ENCODE peak calls at places on chromosomes 3 and 15, in seven cellular contexts. One of them, this sample, is unnamed.

GRCh38 chr3:129947916-129948315 is 26.6 kb upstream of the TRH start:
- DNase-seq in GM23338: no peak
- DNase-seq in OCI-LY7: no peak
- DNase-seq in SK-N-SH: no peak
- DNase-seq in neural progenitor cell: no peak
- DNase-seq in hepatocyte: no peak
- DNase-seq in HCT116: no peak
- DNase-seq in this sample: no peak

GRCh38 chr15:91752081-91752810 is 101.3 kb upstream of the SLCO3A1 start:
- DNase-seq in GM23338: no peak
- DNase-seq in OCI-LY7: no peak
- DNase-seq in SK-N-SH: peak; percentile 15
- DNase-seq in neural progenitor cell: no peak
- DNase-seq in hepatocyte: no peak
- DNase-seq in HCT116: no peak
- DNase-seq in this sample: no peak

GRCh38 chr3:160754371-160754854 is 1.6 kb upstream of the PPM1L start:
- DNase-seq in GM23338: peak; percentile 72
- DNase-seq in OCI-LY7: peak; percentile 49
- DNase-seq in SK-N-SH: peak; percentile 27
- DNase-seq in neural progenitor cell: peak; percentile 74
- DNase-seq in hepatocyte: peak; percentile 63
- DNase-seq in HCT116: no peak
- DNase-seq in this sample: peak; percentile 51

GRCh38 chr15:55897560-55898336 is 95.7 kb downstream of the NEDD4 start:
- DNase-seq in GM23338: peak; percentile 85
- DNase-seq in OCI-LY7: peak; percentile 14
- DNase-seq in SK-N-SH: peak; percentile 71
- DNase-seq in neural progenitor cell: peak; percentile 75
- DNase-seq in hepatocyte: peak; percentile 65
- DNase-seq in HCT116: no peak
- DNase-seq in this sample: peak; percentile 63

GRCh38 chr3:158105710-158106438 is at the start of gene SHOX2:
- DNase-seq in GM23338: peak; percentile 78
- DNase-seq in OCI-LY7: peak; percentile 34
- DNase-seq in SK-N-SH: no peak
- DNase-seq in neural progenitor cell: peak; percentile 78
- DNase-seq in hepatocyte: peak; percentile 52
- DNase-seq in HCT116: no peak
- DNase-seq in this sample: no peak

GRCh38 chr15:92304239-92304975 is 89.3 kb upstream of the ST8SIA2 start:
- DNase-seq in GM23338: no peak
- DNase-seq in OCI-LY7: no peak
- DNase-seq in SK-N-SH: no peak
- DNase-seq in neural progenitor cell: no peak
- DNase-seq in hepatocyte: no peak
- DNase-seq in HCT116: no peak
- DNase-seq in this sample: no peak

GRCh38 chr15:66925721-66926120 is 139.7 kb upstream of the SMAD3 start:
- DNase-seq in GM23338: no peak
- DNase-seq in OCI-LY7: no peak
- DNase-seq in SK-N-SH: no peak
- DNase-seq in neural progenitor cell: no peak
- DNase-seq in hepatocyte: no peak
- DNase-seq in HCT116: no peak
- DNase-seq in this sample: no peak

GRCh38 chr3:171353423-171353822 is 106.8 kb downstream of the TNIK start:
- DNase-seq in GM23338: no peak
- DNase-seq in OCI-LY7: no peak
- DNase-seq in SK-N-SH: no peak
- DNase-seq in neural progenitor cell: no peak
- DNase-seq in hepatocyte: no peak
- DNase-seq in HCT116: no peak
- DNase-seq in this sample: peak; percentile 53

GRCh38 chr15:63332367-63333078 is 49.1 kb downstream of the CA12 start:
- DNase-seq in GM23338: no peak
- DNase-seq in OCI-LY7: no peak
- DNase-seq in SK-N-SH: peak; percentile 50
- DNase-seq in neural progenitor cell: no peak
- DNase-seq in hepatocyte: no peak
- DNase-seq in HCT116: peak; percentile 28
- DNase-seq in this sample: peak; percentile 98

GRCh38 chr3:127775398-127776109 is 46.8 kb downstream of the MGLL start:
- DNase-seq in GM23338: no peak
- DNase-seq in OCI-LY7: no peak
- DNase-seq in SK-N-SH: no peak
- DNase-seq in neural progenitor cell: no peak
- DNase-seq in hepatocyte: no peak
- DNase-seq in HCT116: no peak
- DNase-seq in this sample: no peak

GRCh38 chr3:57066471-57066870 is 6.0 kb downstream of the SPATA12 start:
- DNase-seq in GM23338: no peak
- DNase-seq in OCI-LY7: no peak
- DNase-seq in SK-N-SH: no peak
- DNase-seq in neural progenitor cell: no peak
- DNase-seq in hepatocyte: no peak
- DNase-seq in HCT116: no peak
- DNase-seq in this sample: no peak

GRCh38 chr3:195556390-195556789 is 13.3 kb upstream of the PPP1R2 start:
- DNase-seq in GM23338: peak; percentile 77
- DNase-seq in OCI-LY7: no peak
- DNase-seq in SK-N-SH: no peak
- DNase-seq in neural progenitor cell: peak; percentile 44
- DNase-seq in hepatocyte: no peak
- DNase-seq in HCT116: no peak
- DNase-seq in this sample: peak; percentile 37

GRCh38 chr3:136576279-136577009 is 175.7 kb downstream of the STAG1 start:
- DNase-seq in GM23338: no peak
- DNase-seq in OCI-LY7: no peak
- DNase-seq in SK-N-SH: no peak
- DNase-seq in neural progenitor cell: no peak
- DNase-seq in hepatocyte: no peak
- DNase-seq in HCT116: no peak
- DNase-seq in this sample: no peak

GRCh38 chr3:128279594-128279880 is 126.3 kb downstream of the EEFSEC start:
- DNase-seq in GM23338: no peak
- DNase-seq in OCI-LY7: no peak
- DNase-seq in SK-N-SH: no peak
- DNase-seq in neural progenitor cell: no peak
- DNase-seq in hepatocyte: no peak
- DNase-seq in HCT116: no peak
- DNase-seq in this sample: no peak

GRCh38 chr15:43134157-43134637 is 811 bp downstream of the TMEM62 start:
- DNase-seq in GM23338: peak; percentile 41
- DNase-seq in OCI-LY7: peak; percentile 26
- DNase-seq in SK-N-SH: peak; percentile 40
- DNase-seq in neural progenitor cell: peak; percentile 22
- DNase-seq in hepatocyte: no peak
- DNase-seq in HCT116: no peak
- DNase-seq in this sample: peak; percentile 25

GRCh38 chr3:127473244-127474024 is 117.1 kb downstream of the TPRA1 start:
- DNase-seq in GM23338: peak; percentile 90
- DNase-seq in OCI-LY7: peak; percentile 20
- DNase-seq in SK-N-SH: peak; percentile 79
- DNase-seq in neural progenitor cell: peak; percentile 69
- DNase-seq in hepatocyte: peak; percentile 49
- DNase-seq in HCT116: peak; percentile 27
- DNase-seq in this sample: peak; percentile 20

GRCh38 chr3:14459384-14459783 is 57.0 kb downstream of the SLC6A6 start:
- DNase-seq in GM23338: no peak
- DNase-seq in OCI-LY7: no peak
- DNase-seq in SK-N-SH: no peak
- DNase-seq in neural progenitor cell: no peak
- DNase-seq in hepatocyte: no peak
- DNase-seq in HCT116: no peak
- DNase-seq in this sample: no peak

GRCh38 chr15:40982855-40983254 is 29.6 kb downstream of the CHAC1 start:
- DNase-seq in GM23338: no peak
- DNase-seq in OCI-LY7: no peak
- DNase-seq in SK-N-SH: no peak
- DNase-seq in neural progenitor cell: no peak
- DNase-seq in hepatocyte: no peak
- DNase-seq in HCT116: no peak
- DNase-seq in this sample: no peak

DNA sequence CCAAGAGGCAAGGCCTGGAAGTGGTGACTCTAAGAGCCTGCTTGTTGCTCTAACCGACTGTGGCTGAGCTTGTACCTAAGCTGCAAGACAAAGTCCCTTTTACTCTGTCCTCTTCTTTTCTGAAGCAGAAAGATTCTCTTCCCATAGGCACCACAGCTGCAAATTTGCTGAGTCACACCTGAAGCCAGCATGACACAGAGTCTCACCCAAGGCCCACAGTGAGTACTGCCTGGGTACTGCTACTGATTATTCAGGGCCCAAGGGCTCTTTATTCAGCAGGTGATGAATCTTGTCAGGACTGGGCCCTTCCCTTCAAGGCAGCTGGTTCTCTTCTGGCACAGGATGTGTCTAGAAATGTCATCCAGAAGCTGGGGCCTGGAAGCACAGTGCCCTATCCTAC is 18.9 kb upstream of the TIGIT start:
- DNase-seq in GM23338: no peak
- DNase-seq in OCI-LY7: no peak
- DNase-seq in SK-N-SH: no peak
- DNase-seq in neural progenitor cell: no peak
- DNase-seq in hepatocyte: no peak
- DNase-seq in HCT116: no peak
- DNase-seq in this sample: no peak
- TF ChIP-seq EZH2phosphoT487 in GM23338: no peak
- TF ChIP-seq EZH2phosphoT487 in OCI-LY7: no peak
- TF ChIP-seq EZH2phosphoT487 in SK-N-SH: no peak
- TF ChIP-seq EZH2phosphoT487 in neural progenitor cell: no peak
- TF ChIP-seq EZH2phosphoT487 in hepatocyte: no peak
- TF ChIP-seq EZH2phosphoT487 in HCT116: no peak
- TF ChIP-seq EZH2phosphoT487 in this sample: no peak

GRCh38 chr3:52104664-52105281 is 48.4 kb upstream of the DUSP7 start:
- DNase-seq in GM23338: no peak
- DNase-seq in OCI-LY7: no peak
- DNase-seq in SK-N-SH: no peak
- DNase-seq in neural progenitor cell: no peak
- DNase-seq in hepatocyte: no peak
- DNase-seq in HCT116: no peak
- DNase-seq in this sample: no peak

GRCh38 chr3:52110502-52110901 is 43.7 kb downstream of the POC1A start:
- DNase-seq in GM23338: no peak
- DNase-seq in OCI-LY7: no peak
- DNase-seq in SK-N-SH: no peak
- DNase-seq in neural progenitor cell: no peak
- DNase-seq in hepatocyte: no peak
- DNase-seq in HCT116: no peak
- DNase-seq in this sample: no peak

GRCh38 chr3:52109556-52110380 is 44.5 kb downstream of the POC1A start:
- DNase-seq in GM23338: no peak
- DNase-seq in OCI-LY7: no peak
- DNase-seq in SK-N-SH: peak; percentile 69
- DNase-seq in neural progenitor cell: no peak
- DNase-seq in hepatocyte: no peak
- DNase-seq in HCT116: no peak
- DNase-seq in this sample: no peak

GRCh38 chr3:52108302-52109232 is 45.7 kb downstream of the POC1A start:
- DNase-seq in GM23338: peak; percentile 19
- DNase-seq in OCI-LY7: no peak
- DNase-seq in SK-N-SH: peak; percentile 75
- DNase-seq in neural progenitor cell: no peak
- DNase-seq in hepatocyte: no peak
- DNase-seq in HCT116: no peak
- DNase-seq in this sample: no peak

DNA sequence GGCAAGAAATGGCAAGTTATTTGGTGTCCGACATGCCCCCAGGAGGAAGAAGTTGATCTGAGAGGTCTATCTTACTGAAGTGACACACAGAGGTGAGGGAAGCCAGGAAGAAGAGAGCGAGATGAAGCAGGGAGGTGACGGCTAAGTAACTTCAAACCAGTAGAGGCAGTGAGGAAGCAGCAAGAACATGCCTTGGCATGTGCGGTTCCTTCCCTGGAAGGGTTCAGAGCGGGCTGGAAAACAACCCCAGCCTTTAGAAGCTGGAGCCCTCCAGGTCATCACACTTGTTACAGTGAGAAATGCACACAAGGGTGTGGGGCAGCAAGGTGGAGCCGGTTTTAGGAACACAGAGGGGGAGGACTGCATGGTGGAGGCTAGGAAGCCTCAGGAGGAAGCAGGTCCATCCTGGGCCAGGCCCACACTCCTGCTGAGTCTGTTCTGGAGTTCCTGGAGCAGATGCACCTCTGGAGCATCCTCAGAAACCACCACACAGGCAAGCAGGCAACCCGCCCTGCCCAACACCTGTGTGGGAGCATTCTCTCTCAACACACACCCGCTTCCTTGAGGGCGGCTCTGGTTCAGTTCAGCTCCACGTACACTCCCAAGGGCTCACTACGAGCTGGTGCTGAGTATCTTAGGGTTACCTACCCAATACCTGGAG is 47.1 kb downstream of the POC1A start:
- DNase-seq in GM23338: no peak
- DNase-seq in OCI-LY7: no peak
- DNase-seq in SK-N-SH: no peak
- DNase-seq in neural progenitor cell: no peak
- DNase-seq in hepatocyte: no peak
- DNase-seq in HCT116: no peak
- DNase-seq in this sample: no peak
- TF ChIP-seq CTCF in GM23338: no peak
- TF ChIP-seq CTCF in OCI-LY7: no peak
- TF ChIP-seq CTCF in SK-N-SH: no peak
- TF ChIP-seq CTCF in neural progenitor cell: no peak
- TF ChIP-seq CTCF in hepatocyte: no peak
- TF ChIP-seq CTCF in HCT116: no peak
- TF ChIP-seq CTCF in this sample: no peak

GRCh38 chr3:53234130-53234840 is 21.5 kb downstream of the TKT start:
- DNase-seq in GM23338: no peak
- DNase-seq in OCI-LY7: no peak
- DNase-seq in SK-N-SH: no peak
- DNase-seq in neural progenitor cell: no peak
- DNase-seq in hepatocyte: no peak
- DNase-seq in HCT116: no peak
- DNase-seq in this sample: no peak
- H2AFZ ChIP-seq in GM23338: no peak overlapping the region
- H2AFZ ChIP-seq in OCI-LY7: no peak overlapping the region
- H2AFZ ChIP-seq in SK-N-SH: no peak overlapping the region
- H2AFZ ChIP-seq in neural progenitor cell: no peak overlapping the region
- H2AFZ ChIP-seq in hepatocyte: no peak overlapping the region
- H2AFZ ChIP-seq in HCT116: no peak overlapping the region
- H2AFZ ChIP-seq in this sample: no peak overlapping the region

DNA sequence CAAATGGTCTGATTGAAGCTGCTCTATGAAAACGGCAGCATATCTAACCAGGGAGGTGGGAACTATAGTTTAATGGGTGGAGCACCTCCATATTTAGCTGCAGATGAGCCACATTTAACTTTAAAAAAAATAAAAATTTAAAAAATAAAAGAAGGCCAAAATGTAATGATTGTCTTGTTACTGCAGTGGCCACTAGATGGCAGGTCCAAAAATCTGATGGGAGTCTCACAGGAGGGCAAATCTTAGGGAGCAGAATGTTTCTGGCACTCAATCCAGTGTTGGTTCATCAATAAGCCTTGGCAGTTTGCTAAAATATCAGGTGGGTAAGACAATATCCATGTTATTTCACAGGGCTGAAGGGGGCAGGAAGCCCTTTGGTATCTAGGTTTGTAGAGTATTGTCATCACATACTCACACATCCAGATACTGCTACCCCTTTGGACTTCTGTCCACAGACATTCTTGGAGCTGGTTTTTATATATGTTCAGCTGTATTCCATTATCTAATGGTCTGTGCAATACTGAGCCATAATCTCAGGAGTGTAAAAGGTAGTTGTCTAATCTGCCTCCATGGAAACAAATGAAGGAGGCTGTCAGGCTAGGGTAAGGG is 233.3 kb downstream of the TIGIT start:
- DNase-seq in GM23338: peak; percentile 60
- DNase-seq in OCI-LY7: peak; percentile 2
- DNase-seq in SK-N-SH: peak; percentile 8
- DNase-seq in neural progenitor cell: peak; percentile 28
- DNase-seq in hepatocyte: no peak
- DNase-seq in HCT116: no peak
- DNase-seq in this sample: peak; percentile 27
- TF ChIP-seq EZH2phosphoT487 in GM23338: no peak
- TF ChIP-seq EZH2phosphoT487 in OCI-LY7: no peak
- TF ChIP-seq EZH2phosphoT487 in SK-N-SH: no peak
- TF ChIP-seq EZH2phosphoT487 in neural progenitor cell: no peak
- TF ChIP-seq EZH2phosphoT487 in hepatocyte: no peak
- TF ChIP-seq EZH2phosphoT487 in HCT116: no peak
- TF ChIP-seq EZH2phosphoT487 in this sample: no peak